ENCODE peak calls at places on chromosomes 13 and 19, in four cellular contexts. V is EH, O is stromal cell of bone marrow, J is ELF-1. T is an unnamed sample.

GRCh38 chr13:27659466-27659865 is 37.8 kb downstream of the POLR1D start:
- DNase-seq in V (no peak), O (no peak), J (no peak), T (no peak)

GRCh38 chr13:34290661-34291060 is 472.7 kb downstream of the RFC3 start:
- DNase-seq in V (no peak), O (no peak), J (no peak), T (no peak)

GRCh38 chr19:33806434-33806881 is 9.8 kb downstream of the KCTD15 start:
- DNase-seq in V (no peak), O (no peak), J (no peak), T (no peak)

GRCh38 chr19:21314676-21315075 is 14.5 kb downstream of the ZNF708 start:
- DNase-seq in V (peak), O (no peak), J (no peak), T (no peak)

GRCh38 chr19:16920816-16921529 is 32.2 kb downstream of the F2RL3 start:
- DNase-seq in V (peak), O (peak), J (peak), T (no peak)

GRCh38 chr13:99227909-99228688 is 27.4 kb downstream of the UBAC2 start:
- DNase-seq in V (no peak), O (no peak), J (no peak), T (no peak)

GRCh38 chr13:33556828-33557227 is 261.1 kb upstream of the RFC3 start:
- DNase-seq in V (no peak), O (no peak), J (no peak), T (no peak)

GRCh38 chr13:94389544-94390351 is 89.7 kb downstream of the DCT start:
- DNase-seq in V (peak), O (peak), J (no peak), T (no peak)

GRCh38 chr13:43377149-43377548 is 353.8 kb downstream of the DNAJC15 start:
- DNase-seq in V (no peak), O (no peak), J (no peak), T (no peak)

GRCh38 chr13:62302341-62302740 is 886.7 kb upstream of the PCDH20 start:
- DNase-seq in V (no peak), O (no peak), J (no peak), T (no peak)

GRCh38 chr19:5951338-5951861 is 26.5 kb downstream of the RANBP3 start:
- DNase-seq in V (no peak), O (no peak), J (peak), T (peak)

GRCh38 chr13:87259479-87260083 is 411.6 kb upstream of the SLITRK5 start:
- DNase-seq in V (no peak), O (no peak), J (peak), T (no peak)

GRCh38 chr19:4284176-4284958 is 5.3 kb downstream of the SHD start:
- DNase-seq in V (peak), O (no peak), J (peak), T (no peak)

T was measured in left lung.